ENCODE peak calls at places on chromosomes 3 and 15, in seven cellular contexts. F is activated CD4-positive, alpha-beta T cell treated with anti-CD3 and anti-CD28 coated beads for 4 hours; X is skeletal muscle cell; L is RCC 7860; U is colonic mucosa; S is CD4-positive, alpha-beta T cell; J is NCI-H2081. Y is an unnamed sample.

GRCh38 chr3:176919836-176920760 is 277.2 kb downstream of the TBL1XR1 start:
- DNase-seq in X (peak), U (no peak), S (no peak), F (no peak), J (peak), L (no peak), Y (no peak)

GRCh38 chr3:100023150-100023549 is 91.2 kb downstream of the FILIP1L start:
- DNase-seq in U (no peak), L (peak), S (no peak), X (no peak), F (no peak), J (peak), Y (no peak)

GRCh38 chr15:98556321-98556720 is 92.0 kb upstream of the IGF1R start:
- DNase-seq in U (no peak), F (no peak), X (no peak), L (no peak), S (no peak), J (no peak), Y (no peak)

GRCh38 chr15:100247228-100248225 is 94.2 kb downstream of the ADAMTS17 start:
- DNase-seq in U (no peak), L (no peak), F (no peak), S (no peak), X (no peak), J (no peak), Y (no peak)

GRCh38 chr3:178518660-178519396 is 17.4 kb upstream of the KCNMB2 start:
- DNase-seq in U (no peak), S (no peak), F (no peak), J (no peak), X (no peak), L (no peak), Y (no peak)

GRCh38 chr15:55742498-55742926 is 440 bp downstream of the PRTG start:
- DNase-seq in U (peak), F (peak), X (no peak), S (no peak), L (no peak), J (peak), Y (no peak)

GRCh38 chr3:118785415-118785814 is 249.2 kb downstream of the IGSF11 start:
- DNase-seq in L (no peak), F (no peak), U (no peak), S (no peak), X (no peak), J (no peak), Y (no peak)

GRCh38 chr3:81723732-81724313 is 37.6 kb downstream of the GBE1 start:
- DNase-seq in F (no peak), S (no peak), U (no peak), L (peak), J (no peak), X (no peak), Y (no peak)

GRCh38 chr3:43923101-43923979 is 232.6 kb downstream of the ABHD5 start:
- DNase-seq in S (no peak), X (no peak), L (no peak), F (no peak), U (no peak), J (peak), Y (no peak)

GRCh38 chr3:140203510-140203909 is 268.5 kb downstream of the CLSTN2 start:
- DNase-seq in F (no peak), U (no peak), J (peak), L (no peak), S (no peak), X (no peak), Y (no peak)

GRCh38 chr3:151644986-151645385 is 88.7 kb upstream of the AADACL2 start:
- DNase-seq in F (no peak), J (no peak), U (no peak), S (no peak), L (no peak), X (no peak), Y (no peak)

GRCh38 chr15:88729581-88729980 is 73.7 kb upstream of the ACAN start:
- DNase-seq in X (no peak), S (no peak), F (no peak), J (no peak), L (no peak), U (no peak), Y (no peak)

GRCh38 chr15:66789029-66790025 is 87.3 kb downstream of the SMAD6 start:
- DNase-seq in F (no peak), J (no peak), U (no peak), X (no peak), L (peak), S (no peak), Y (no peak)

GRCh38 chr15:23074684-23075083 is 35.3 kb upstream of the TUBGCP5 start:
- DNase-seq in U (no peak), L (no peak), J (no peak), F (no peak), X (no peak), S (no peak), Y (no peak)

GRCh38 chr15:68615301-68615700 is 36.5 kb downstream of the CORO2B start:
- DNase-seq in X (no peak), L (no peak), J (no peak), F (no peak), S (no peak), U (no peak), Y (no peak)

GRCh38 chr3:126983276-126983652 is 349 bp downstream of the PLXNA1 start:
- DNase-seq in F (peak), J (no peak), L (no peak), X (no peak), S (no peak), U (no peak), Y (no peak)

GRCh38 chr15:53102483-53102882 is 312.3 kb upstream of the ONECUT1 start:
- DNase-seq in L (no peak), S (no peak), U (no peak), J (no peak), X (no peak), F (no peak), Y (no peak)

GRCh38 chr15:96322401-96323249 is 7.9 kb upstream of the NR2F2 start:
- DNase-seq in F (no peak), S (no peak), X (no peak), J (no peak), U (peak), L (no peak), Y (no peak)

GRCh38 chr3:127744875-127745274 is 72.1 kb downstream of the ABTB1 start:
- DNase-seq in X (no peak), U (no peak), J (no peak), F (no peak), S (no peak), L (no peak), Y (no peak)

GRCh38 chr3:10357592-10358308 is 36.8 kb upstream of the SEC13 start:
- DNase-seq in X (peak), F (no peak), J (no peak), U (no peak), S (no peak), L (peak), Y (no peak)

GRCh38 chr3:124563376-124563775 is 166.9 kb upstream of the UMPS start:
- DNase-seq in J (no peak), S (no peak), F (no peak), U (no peak), L (no peak), X (no peak), Y (no peak)

GRCh38 chr3:101676219-101676764 is 640 bp downstream of the ZBTB11 start:
- DNase-seq in F (peak), S (peak), L (peak), J (no peak), X (peak), U (peak), Y (peak)

GRCh38 chr15:85587707-85588441 is 206.9 kb downstream of the KLHL25 start:
- DNase-seq in F (no peak), L (peak), X (no peak), J (no peak), S (no peak), U (no peak), Y (no peak)

GRCh38 chr15:36221992-36222391 is 357.4 kb upstream of the CDIN1 start:
- DNase-seq in F (no peak), J (no peak), X (no peak), L (no peak), S (no peak), U (no peak), Y (no peak)

GRCh38 chr15:45242289-45242688 is 9.7 kb upstream of the SLC28A2 start:
- DNase-seq in L (no peak), U (no peak), J (no peak), X (no peak), F (no peak), S (no peak), Y (no peak)

GRCh38 chr3:169272533-169272932 is 391.0 kb downstream of the MECOM start:
- DNase-seq in L (no peak), F (no peak), U (no peak), X (no peak), J (no peak), S (no peak), Y (no peak)

GRCh38 chr3:69282191-69282590 is 103.7 kb downstream of the FRMD4B start:
- DNase-seq in L (no peak), X (peak), U (no peak), F (peak), J (no peak), S (no peak), Y (peak)

GRCh38 chr3:174035317-174035886 is 637.9 kb downstream of the NLGN1 start:
- DNase-seq in L (no peak), F (no peak), X (no peak), U (no peak), S (no peak), J (peak), Y (no peak)

GRCh38 chr3:178455264-178455663 is 81.0 kb upstream of the KCNMB2 start:
- DNase-seq in S (no peak), F (no peak), U (no peak), X (no peak), L (no peak), J (no peak), Y (no peak)

GRCh38 chr3:186825294-186825821 is 17.2 kb upstream of the ADIPOQ start:
- DNase-seq in S (no peak), U (no peak), L (no peak), X (peak), J (no peak), F (peak), Y (no peak)

GRCh38 chr3:12384451-12385233 is 95.8 kb downstream of the PPARG start:
- DNase-seq in X (no peak), L (no peak), F (no peak), S (no peak), J (no peak), U (no peak), Y (no peak)

GRCh38 chr3:159149633-159150032 is 347.8 kb downstream of the MFSD1 start:
- DNase-seq in S (no peak), X (no peak), J (no peak), L (no peak), U (no peak), F (no peak), Y (no peak)

GRCh38 chr3:119236756-119237155 is 3.9 kb downstream of the B4GALT4 start:
- DNase-seq in F (no peak), L (no peak), J (no peak), X (no peak), U (no peak), S (no peak), Y (no peak)

Y was measured in activated T-helper 1 cell treated with anti-CD3 and anti-CD28 coated beads, Interleukin-12 subunit alpha, Interleukin-12 subunit beta, Interleukin-2, Interleukin-4 antibody, amounts not matched to agents 30 ng/mL and 10 ng/mL and 1 ng/mL, durations not matched to agents 14 hours and 24 hours and 36 hours.